ENCODE peak calls at places on chromosomes 7 and 10, in seven cellular contexts. One of them, this sample, is unnamed.

GRCh38 chr10:980468-980867 is 7.8 kb upstream of the GTPBP4 start:
- DNase-seq in fibroblast of the aortic adventitia: no peak
- DNase-seq in fibroblast of pulmonary artery: no peak
- DNase-seq in CD8-positive, alpha-beta memory T cell: no peak
- DNase-seq in stimulated activated CD4-positive, alpha-beta T cell treated with anti-CD3 and anti-CD28 coated beads, Interleukin-4, amount 100 ng/mL, for 24 hours: no peak
- DNase-seq in GM13976: no peak
- DNase-seq in cerebellar nuclear complex: no peak
- DNase-seq in this sample: no peak

GRCh38 chr7:138328215-138328614 is 131.8 kb upstream of the TRIM24 start:
- DNase-seq in fibroblast of the aortic adventitia: no peak
- DNase-seq in fibroblast of pulmonary artery: peak
- DNase-seq in CD8-positive, alpha-beta memory T cell: no peak
- DNase-seq in stimulated activated CD4-positive, alpha-beta T cell treated with anti-CD3 and anti-CD28 coated beads, Interleukin-4, amount 100 ng/mL, for 24 hours: no peak
- DNase-seq in GM13976: no peak
- DNase-seq in cerebellar nuclear complex: no peak
- DNase-seq in this sample: no peak

GRCh38 chr7:101953248-101953819 is 135.9 kb downstream of the CUX1 start:
- DNase-seq in fibroblast of the aortic adventitia: peak
- DNase-seq in fibroblast of pulmonary artery: peak
- DNase-seq in CD8-positive, alpha-beta memory T cell: no peak
- DNase-seq in stimulated activated CD4-positive, alpha-beta T cell treated with anti-CD3 and anti-CD28 coated beads, Interleukin-4, amount 100 ng/mL, for 24 hours: no peak
- DNase-seq in GM13976: peak
- DNase-seq in cerebellar nuclear complex: peak
- DNase-seq in this sample: no peak

GRCh38 chr7:65907501-65908198 is 34.8 kb downstream of the VKORC1L1 start:
- DNase-seq in fibroblast of the aortic adventitia: no peak
- DNase-seq in fibroblast of pulmonary artery: no peak
- DNase-seq in CD8-positive, alpha-beta memory T cell: no peak
- DNase-seq in stimulated activated CD4-positive, alpha-beta T cell treated with anti-CD3 and anti-CD28 coated beads, Interleukin-4, amount 100 ng/mL, for 24 hours: no peak
- DNase-seq in GM13976: no peak
- DNase-seq in cerebellar nuclear complex: no peak
- DNase-seq in this sample: no peak

GRCh38 chr7:14769261-14769660 is 133.3 kb downstream of the DGKB start:
- DNase-seq in fibroblast of the aortic adventitia: no peak
- DNase-seq in fibroblast of pulmonary artery: no peak
- DNase-seq in CD8-positive, alpha-beta memory T cell: no peak
- DNase-seq in stimulated activated CD4-positive, alpha-beta T cell treated with anti-CD3 and anti-CD28 coated beads, Interleukin-4, amount 100 ng/mL, for 24 hours: no peak
- DNase-seq in GM13976: no peak
- DNase-seq in cerebellar nuclear complex: no peak
- DNase-seq in this sample: no peak

GRCh38 chr10:60382946-60383681 is 6.6 kb downstream of the ANK3 start:
- DNase-seq in fibroblast of the aortic adventitia: peak
- DNase-seq in fibroblast of pulmonary artery: peak
- DNase-seq in CD8-positive, alpha-beta memory T cell: no peak
- DNase-seq in stimulated activated CD4-positive, alpha-beta T cell treated with anti-CD3 and anti-CD28 coated beads, Interleukin-4, amount 100 ng/mL, for 24 hours: no peak
- DNase-seq in GM13976: no peak
- DNase-seq in cerebellar nuclear complex: no peak
- DNase-seq in this sample: no peak

GRCh38 chr7:14197280-14197679 is 207.8 kb upstream of the ETV1 start:
- DNase-seq in fibroblast of the aortic adventitia: peak
- DNase-seq in fibroblast of pulmonary artery: peak
- DNase-seq in CD8-positive, alpha-beta memory T cell: no peak
- DNase-seq in stimulated activated CD4-positive, alpha-beta T cell treated with anti-CD3 and anti-CD28 coated beads, Interleukin-4, amount 100 ng/mL, for 24 hours: no peak
- DNase-seq in GM13976: no peak
- DNase-seq in cerebellar nuclear complex: no peak
- DNase-seq in this sample: no peak

GRCh38 chr10:93352638-93353383 is 129.3 kb downstream of the MYOF start:
- DNase-seq in fibroblast of the aortic adventitia: peak
- DNase-seq in fibroblast of pulmonary artery: peak
- DNase-seq in CD8-positive, alpha-beta memory T cell: peak
- DNase-seq in stimulated activated CD4-positive, alpha-beta T cell treated with anti-CD3 and anti-CD28 coated beads, Interleukin-4, amount 100 ng/mL, for 24 hours: no peak
- DNase-seq in GM13976: peak
- DNase-seq in cerebellar nuclear complex: no peak
- DNase-seq in this sample: no peak

GRCh38 chr10:69146756-69147155 is 22.8 kb downstream of the VPS26A start:
- DNase-seq in fibroblast of the aortic adventitia: no peak
- DNase-seq in fibroblast of pulmonary artery: no peak
- DNase-seq in CD8-positive, alpha-beta memory T cell: no peak
- DNase-seq in stimulated activated CD4-positive, alpha-beta T cell treated with anti-CD3 and anti-CD28 coated beads, Interleukin-4, amount 100 ng/mL, for 24 hours: no peak
- DNase-seq in GM13976: no peak
- DNase-seq in cerebellar nuclear complex: no peak
- DNase-seq in this sample: no peak

GRCh38 chr10:14904316-14904732 is 25.7 kb downstream of the SUV39H2 start:
- DNase-seq in fibroblast of the aortic adventitia: peak
- DNase-seq in fibroblast of pulmonary artery: peak
- DNase-seq in CD8-positive, alpha-beta memory T cell: peak
- DNase-seq in stimulated activated CD4-positive, alpha-beta T cell treated with anti-CD3 and anti-CD28 coated beads, Interleukin-4, amount 100 ng/mL, for 24 hours: peak
- DNase-seq in GM13976: no peak
- DNase-seq in cerebellar nuclear complex: no peak
- DNase-seq in this sample: no peak

GRCh38 chr10:72275351-72276012 is 1.8 kb downstream of the DDIT4 start:
- DNase-seq in fibroblast of the aortic adventitia: peak
- DNase-seq in fibroblast of pulmonary artery: peak
- DNase-seq in CD8-positive, alpha-beta memory T cell: no peak
- DNase-seq in stimulated activated CD4-positive, alpha-beta T cell treated with anti-CD3 and anti-CD28 coated beads, Interleukin-4, amount 100 ng/mL, for 24 hours: no peak
- DNase-seq in GM13976: no peak
- DNase-seq in cerebellar nuclear complex: no peak
- DNase-seq in this sample: no peak

GRCh38 chr10:90960355-90960814 is 39.5 kb upstream of the ANKRD1 start:
- DNase-seq in fibroblast of the aortic adventitia: peak
- DNase-seq in fibroblast of pulmonary artery: peak
- DNase-seq in CD8-positive, alpha-beta memory T cell: no peak
- DNase-seq in stimulated activated CD4-positive, alpha-beta T cell treated with anti-CD3 and anti-CD28 coated beads, Interleukin-4, amount 100 ng/mL, for 24 hours: no peak
- DNase-seq in GM13976: peak
- DNase-seq in cerebellar nuclear complex: no peak
- DNase-seq in this sample: no peak